ENCODE peak calls at places on chromosomes 12 and 14, in seven cellular contexts. E, C, S, D, N, P and H are unnamed samples.

GRCh38 chr14:64684091-64684490 is 20.1 kb upstream of the PLEKHG3 start:
- DNase-seq in S (peak; percentile 58), P (no peak), D (no peak), N (no peak), E (no peak), C (no peak), H (no peak)

GRCh38 chr14:34334329-34334728 is 127.7 kb downstream of the SPTSSA start:
- DNase-seq in S (no peak), P (no peak), C (no peak), E (no peak), N (no peak), D (no peak), H (no peak)

GRCh38 chr12:67909681-67910080 is 79.6 kb upstream of the IFNG-AS1 start:
- DNase-seq in P (no peak), D (no peak), E (no peak), S (no peak), C (no peak), N (no peak), H (no peak)

GRCh38 chr12:50240792-50241114 is 42.6 kb downstream of the LIMA1 start:
- DNase-seq in D (no peak), E (no peak), N (no peak), S (no peak), P (no peak), C (no peak), H (no peak)

GRCh38 chr12:70448371-70448770 is 82.3 kb downstream of the KCNMB4 start:
- DNase-seq in S (no peak), N (no peak), D (no peak), P (no peak), E (no peak), C (no peak), H (no peak)

GRCh38 chr12:23628836-23629235 is 320.6 kb downstream of the SOX5 start:
- DNase-seq in S (no peak), P (no peak), E (no peak), D (no peak), C (no peak), N (no peak), H (no peak)

GRCh38 chr14:55133416-55133815 is 4.4 kb downstream of the LGALS3 start:
- DNase-seq in C (no peak), S (peak; percentile 68), N (peak; percentile 59), P (no peak), E (no peak), D (no peak), H (no peak)

GRCh38 chr12:65826513-65827171 is 2.4 kb downstream of the HMGA2 start:
- DNase-seq in P (no peak), E (no peak), N (no peak), S (peak; percentile 82), D (no peak), C (no peak), H (no peak)

GRCh38 chr14:92651106-92651792 is 97.2 kb downstream of the LGMN start:
- DNase-seq in P (no peak), D (peak; percentile 88), E (no peak), S (no peak), N (peak; percentile 59), C (peak; percentile 54), H (no peak)

GRCh38 chr12:123075591-123076171 is 75.2 kb downstream of the PITPNM2 start:
- DNase-seq in N (peak; percentile 84), P (no peak), S (no peak), E (peak; percentile 21), D (peak; percentile 75), C (peak; percentile 56), H (no peak)